ENCODE peak calls at places on chromosomes 5 and 9, in seven cellular contexts. One of them, this sample, is unnamed.

GRCh38 chr5:148849461-148849860 is 23.1 kb downstream of the ADRB2 start:
- DNase-seq in fibroblast of the aortic adventitia: no peak
- DNase-seq in cardiac muscle cell: no peak
- DNase-seq in DND-41: no peak
- DNase-seq in BE2C: no peak
- DNase-seq in neural progenitor cell: no peak
- DNase-seq in stomach: no peak
- DNase-seq in this sample: no peak

GRCh38 chr5:151739395-151739794 is 19.0 kb downstream of the ATOX1 start:
- DNase-seq in neural progenitor cell: no peak
- DNase-seq in DND-41: no peak
- DNase-seq in BE2C: no peak
- DNase-seq in cardiac muscle cell: no peak
- DNase-seq in stomach: no peak
- DNase-seq in fibroblast of the aortic adventitia: no peak
- DNase-seq in this sample: no peak

GRCh38 chr5:133292300-133292699 is 240.5 kb downstream of the HSPA4 start:
- DNase-seq in stomach: no peak
- DNase-seq in neural progenitor cell: no peak
- DNase-seq in cardiac muscle cell: no peak
- DNase-seq in BE2C: no peak
- DNase-seq in fibroblast of the aortic adventitia: no peak
- DNase-seq in DND-41: no peak
- DNase-seq in this sample: no peak

GRCh38 chr5:42591026-42591425 is 165.6 kb upstream of the CCDC152 start:
- DNase-seq in fibroblast of the aortic adventitia: peak
- DNase-seq in stomach: no peak
- DNase-seq in cardiac muscle cell: peak
- DNase-seq in BE2C: no peak
- DNase-seq in DND-41: no peak
- DNase-seq in neural progenitor cell: no peak
- DNase-seq in this sample: no peak

GRCh38 chr5:127029513-127030258 is 672 bp downstream of the MARCHF3 start:
- DNase-seq in DND-41: no peak
- DNase-seq in cardiac muscle cell: peak
- DNase-seq in BE2C: peak
- DNase-seq in neural progenitor cell: peak
- DNase-seq in stomach: peak
- DNase-seq in fibroblast of the aortic adventitia: peak
- DNase-seq in this sample: no peak

GRCh38 chr5:168301593-168302388 is 10.3 kb downstream of the WWC1 start:
- DNase-seq in neural progenitor cell: no peak
- DNase-seq in cardiac muscle cell: no peak
- DNase-seq in DND-41: no peak
- DNase-seq in stomach: peak
- DNase-seq in BE2C: no peak
- DNase-seq in fibroblast of the aortic adventitia: peak
- DNase-seq in this sample: no peak

GRCh38 chr5:88236866-88237642 is 31.6 kb downstream of the TMEM161B start:
- DNase-seq in stomach: no peak
- DNase-seq in BE2C: no peak
- DNase-seq in fibroblast of the aortic adventitia: peak
- DNase-seq in neural progenitor cell: no peak
- DNase-seq in DND-41: no peak
- DNase-seq in cardiac muscle cell: no peak
- DNase-seq in this sample: no peak

GRCh38 chr9:12274577-12274976 is 418.6 kb upstream of the TYRP1 start:
- DNase-seq in stomach: no peak
- DNase-seq in DND-41: no peak
- DNase-seq in fibroblast of the aortic adventitia: no peak
- DNase-seq in cardiac muscle cell: peak
- DNase-seq in neural progenitor cell: peak
- DNase-seq in BE2C: no peak
- DNase-seq in this sample: no peak

GRCh38 chr9:75390951-75391350 is 302.6 kb downstream of the OSTF1 start:
- DNase-seq in cardiac muscle cell: no peak
- DNase-seq in neural progenitor cell: no peak
- DNase-seq in fibroblast of the aortic adventitia: no peak
- DNase-seq in BE2C: no peak
- DNase-seq in DND-41: no peak
- DNase-seq in stomach: no peak
- DNase-seq in this sample: no peak

GRCh38 chr5:162657076-162657475 is 589.5 kb downstream of the GABRG2 start:
- DNase-seq in fibroblast of the aortic adventitia: no peak
- DNase-seq in BE2C: no peak
- DNase-seq in DND-41: no peak
- DNase-seq in cardiac muscle cell: no peak
- DNase-seq in neural progenitor cell: no peak
- DNase-seq in stomach: no peak
- DNase-seq in this sample: no peak

GRCh38 chr5:166980666-166981065 is 1310.8 kb upstream of the WWC1 start:
- DNase-seq in BE2C: no peak
- DNase-seq in DND-41: no peak
- DNase-seq in cardiac muscle cell: no peak
- DNase-seq in fibroblast of the aortic adventitia: no peak
- DNase-seq in stomach: no peak
- DNase-seq in neural progenitor cell: no peak
- DNase-seq in this sample: no peak

GRCh38 chr5:107395632-107396350 is 274.9 kb downstream of the EFNA5 start:
- DNase-seq in DND-41: no peak
- DNase-seq in cardiac muscle cell: no peak
- DNase-seq in stomach: no peak
- DNase-seq in BE2C: no peak
- DNase-seq in fibroblast of the aortic adventitia: no peak
- DNase-seq in neural progenitor cell: no peak
- DNase-seq in this sample: no peak

GRCh38 chr9:38689678-38690077 is 30.3 kb downstream of the FAM240B start:
- DNase-seq in cardiac muscle cell: no peak
- DNase-seq in stomach: no peak
- DNase-seq in BE2C: peak
- DNase-seq in DND-41: no peak
- DNase-seq in fibroblast of the aortic adventitia: peak
- DNase-seq in neural progenitor cell: peak
- DNase-seq in this sample: no peak

GRCh38 chr5:82313016-82313415 is 34.9 kb upstream of the RPS23 start:
- DNase-seq in neural progenitor cell: no peak
- DNase-seq in DND-41: peak
- DNase-seq in stomach: no peak
- DNase-seq in cardiac muscle cell: peak
- DNase-seq in BE2C: no peak
- DNase-seq in fibroblast of the aortic adventitia: no peak
- DNase-seq in this sample: no peak

GRCh38 chr5:171442287-171443042 is 23.0 kb downstream of the FGF18 start:
- DNase-seq in neural progenitor cell: no peak
- DNase-seq in stomach: no peak
- DNase-seq in cardiac muscle cell: no peak
- DNase-seq in DND-41: no peak
- DNase-seq in BE2C: no peak
- DNase-seq in fibroblast of the aortic adventitia: peak
- DNase-seq in this sample: no peak

GRCh38 chr9:72902268-72902667 is 50.6 kb downstream of the ALDH1A1 start:
- DNase-seq in BE2C: no peak
- DNase-seq in stomach: no peak
- DNase-seq in neural progenitor cell: no peak
- DNase-seq in fibroblast of the aortic adventitia: no peak
- DNase-seq in DND-41: no peak
- DNase-seq in cardiac muscle cell: no peak
- DNase-seq in this sample: no peak

GRCh38 chr5:86981898-86982297 is 285.8 kb upstream of the RASA1 start:
- DNase-seq in BE2C: no peak
- DNase-seq in stomach: no peak
- DNase-seq in cardiac muscle cell: no peak
- DNase-seq in fibroblast of the aortic adventitia: no peak
- DNase-seq in DND-41: no peak
- DNase-seq in neural progenitor cell: no peak
- DNase-seq in this sample: no peak

GRCh38 chr5:135156337-135156714 is 122.3 kb upstream of the PITX1 start:
- DNase-seq in stomach: no peak
- DNase-seq in neural progenitor cell: no peak
- DNase-seq in fibroblast of the aortic adventitia: no peak
- DNase-seq in cardiac muscle cell: no peak
- DNase-seq in DND-41: no peak
- DNase-seq in BE2C: no peak
- DNase-seq in this sample: no peak

GRCh38 chr5:147619281-147619680 is 109.4 kb upstream of the DPYSL3 start:
- DNase-seq in cardiac muscle cell: no peak
- DNase-seq in BE2C: no peak
- DNase-seq in DND-41: no peak
- DNase-seq in neural progenitor cell: no peak
- DNase-seq in stomach: no peak
- DNase-seq in fibroblast of the aortic adventitia: peak
- DNase-seq in this sample: no peak

GRCh38 chr5:122192477-122192876 is 63.1 kb downstream of the ZNF474 start:
- DNase-seq in stomach: no peak
- DNase-seq in cardiac muscle cell: no peak
- DNase-seq in BE2C: no peak
- DNase-seq in fibroblast of the aortic adventitia: no peak
- DNase-seq in neural progenitor cell: no peak
- DNase-seq in DND-41: no peak
- DNase-seq in this sample: no peak

GRCh38 chr5:122200894-122201293 is 71.5 kb downstream of the ZNF474 start:
- DNase-seq in neural progenitor cell: no peak
- DNase-seq in BE2C: no peak
- DNase-seq in stomach: no peak
- DNase-seq in DND-41: no peak
- DNase-seq in fibroblast of the aortic adventitia: no peak
- DNase-seq in cardiac muscle cell: no peak
- DNase-seq in this sample: no peak

GRCh38 chr5:122192883-122193496 is 63.6 kb downstream of the ZNF474 start:
- DNase-seq in DND-41: peak
- DNase-seq in fibroblast of the aortic adventitia: peak
- DNase-seq in stomach: no peak
- DNase-seq in neural progenitor cell: peak
- DNase-seq in BE2C: peak
- DNase-seq in cardiac muscle cell: peak
- DNase-seq in this sample: no peak

GRCh38 chr5:122200456-122200855 is 71.1 kb downstream of the ZNF474 start:
- DNase-seq in BE2C: no peak
- DNase-seq in stomach: no peak
- DNase-seq in fibroblast of the aortic adventitia: no peak
- DNase-seq in cardiac muscle cell: peak
- DNase-seq in neural progenitor cell: peak
- DNase-seq in DND-41: no peak
- DNase-seq in this sample: no peak

GRCh38 chr5:122195784-122196394 is 66.5 kb downstream of the ZNF474 start:
- DNase-seq in DND-41: no peak
- DNase-seq in fibroblast of the aortic adventitia: peak
- DNase-seq in cardiac muscle cell: peak
- DNase-seq in stomach: no peak
- DNase-seq in BE2C: peak
- DNase-seq in neural progenitor cell: peak
- DNase-seq in this sample: no peak
- TF ChIP-seq CTCF in DND-41: peak
- TF ChIP-seq CTCF in fibroblast of the aortic adventitia: peak
- TF ChIP-seq CTCF in cardiac muscle cell: peak
- TF ChIP-seq CTCF in stomach: no peak
- TF ChIP-seq CTCF in BE2C: peak
- TF ChIP-seq CTCF in neural progenitor cell: peak
- TF ChIP-seq CTCF in this sample: peak

DNA sequence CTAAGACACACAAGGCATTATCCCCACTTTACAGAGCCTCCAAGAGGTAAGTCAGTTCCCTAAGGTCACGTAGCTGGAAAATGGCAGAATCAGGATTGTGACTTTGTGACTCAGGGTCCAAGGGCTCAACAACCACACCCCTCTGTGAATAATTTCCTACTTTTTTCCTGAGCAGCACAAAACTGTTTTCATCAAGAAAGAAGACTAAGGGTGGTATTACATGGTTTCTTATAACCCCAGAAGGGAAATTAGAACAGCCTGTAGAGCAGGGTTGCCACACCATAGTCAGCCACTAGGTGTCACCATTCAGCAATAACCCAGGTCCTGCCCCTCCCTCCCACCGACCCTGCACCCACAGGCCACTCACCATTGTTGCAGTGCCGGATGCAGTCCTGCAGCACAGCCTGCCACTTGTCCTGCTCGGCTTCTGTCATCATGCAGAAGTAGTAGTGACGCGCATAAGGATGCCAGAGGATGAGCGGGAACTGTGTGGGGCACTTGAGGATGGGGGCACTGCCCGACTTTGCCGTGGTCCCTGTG is 72.1 kb downstream of the LRSAM1 start:
- DNase-seq in BE2C: no peak
- DNase-seq in neural progenitor cell: no peak
- DNase-seq in DND-41: peak
- DNase-seq in fibroblast of the aortic adventitia: peak
- DNase-seq in cardiac muscle cell: no peak
- DNase-seq in stomach: no peak
- DNase-seq in this sample: no peak
- TF ChIP-seq CTCF in BE2C: peak
- TF ChIP-seq CTCF in neural progenitor cell: peak
- TF ChIP-seq CTCF in DND-41: peak
- TF ChIP-seq CTCF in fibroblast of the aortic adventitia: peak
- TF ChIP-seq CTCF in cardiac muscle cell: peak
- TF ChIP-seq CTCF in stomach: peak
- TF ChIP-seq CTCF in this sample: peak

GRCh38 chr5:93062548-93062947 is 518.5 kb downstream of the NR2F1-AS1 start:
- DNase-seq in neural progenitor cell: no peak
- DNase-seq in stomach: no peak
- DNase-seq in DND-41: no peak
- DNase-seq in fibroblast of the aortic adventitia: peak
- DNase-seq in cardiac muscle cell: peak
- DNase-seq in BE2C: no peak
- DNase-seq in this sample: no peak
- TF ChIP-seq CTCF in neural progenitor cell: peak
- TF ChIP-seq CTCF in stomach: no peak
- TF ChIP-seq CTCF in DND-41: no peak
- TF ChIP-seq CTCF in fibroblast of the aortic adventitia: peak
- TF ChIP-seq CTCF in cardiac muscle cell: no peak
- TF ChIP-seq CTCF in BE2C: peak
- TF ChIP-seq CTCF in this sample: no peak

DNA sequence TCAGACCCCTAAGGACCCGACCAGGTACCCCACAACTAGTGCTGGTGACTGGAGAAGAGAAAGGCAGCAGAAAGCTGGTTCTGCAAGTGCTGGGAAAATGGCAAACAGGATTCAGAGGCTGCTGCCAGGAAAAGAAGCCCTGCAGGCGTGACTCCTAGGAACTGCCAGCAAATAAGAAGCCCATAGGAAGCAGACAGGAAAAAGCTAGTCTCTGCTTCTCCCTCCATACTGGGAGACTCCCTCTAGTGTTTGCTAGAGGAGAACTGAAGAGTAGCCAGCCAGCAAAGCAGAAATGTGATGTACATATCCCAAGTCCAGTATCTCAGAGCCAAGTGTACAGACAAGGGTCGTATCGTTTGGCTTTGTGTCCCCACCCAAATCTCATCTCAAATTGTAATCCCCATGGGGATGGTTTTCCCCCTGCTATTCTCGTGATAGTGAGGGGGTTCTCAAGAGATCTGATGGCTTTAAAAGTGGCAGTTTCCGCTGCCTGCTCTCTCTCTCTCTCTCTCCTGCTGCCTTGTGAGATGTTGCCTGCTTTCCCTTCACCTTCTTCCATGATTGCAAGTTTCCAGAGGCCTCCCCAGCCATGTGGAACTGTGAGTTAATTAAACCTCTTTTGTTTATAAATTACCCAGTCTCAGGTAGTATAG is 38.1 kb upstream of the TUSC1 start:
- DNase-seq in DND-41: no peak
- DNase-seq in fibroblast of the aortic adventitia: peak
- DNase-seq in BE2C: peak
- DNase-seq in stomach: peak
- DNase-seq in cardiac muscle cell: peak
- DNase-seq in neural progenitor cell: peak
- DNase-seq in this sample: no peak
- TF ChIP-seq CTCF in DND-41: peak
- TF ChIP-seq CTCF in fibroblast of the aortic adventitia: peak
- TF ChIP-seq CTCF in BE2C: peak
- TF ChIP-seq CTCF in stomach: peak
- TF ChIP-seq CTCF in cardiac muscle cell: peak
- TF ChIP-seq CTCF in neural progenitor cell: peak
- TF ChIP-seq CTCF in this sample: peak

This sample was measured in mesothelial cell of epicardium.